ENCODE peak calls at places on chromosome 18, in four cellular contexts. V is heart right ventricle, D is PC-9, Y is T-helper 9 cell. W is an unnamed sample.

GRCh38 chr18:44651453-44651852 is 29.2 kb upstream of the SETBP1 start:
- DNase-seq in Y (no peak), V (no peak), D (peak), W (no peak)

GRCh38 chr18:24544141-24544498 is 83.7 kb downstream of the HRH4 start:
- DNase-seq in Y (no peak), V (no peak), D (no peak), W (no peak)

GRCh38 chr18:79615586-79615985 is 64.0 kb upstream of the CTDP1 start:
- DNase-seq in D (no peak), Y (no peak), V (no peak), W (no peak)

GRCh38 chr18:12744103-12744502 is 41.3 kb downstream of the PSMG2 start:
- DNase-seq in V (no peak), D (no peak), Y (no peak), W (no peak)

GRCh38 chr18:9404565-9405060 is 70.0 kb downstream of the TWSG1 start:
- DNase-seq in V (no peak), D (no peak), Y (no peak), W (no peak)

GRCh38 chr18:78105611-78106010 is 856.0 kb downstream of the GALR1 start:
- DNase-seq in Y (no peak), V (no peak), D (no peak), W (no peak)

GRCh38 chr18:77061946-77062517 is 70.6 kb downstream of the MBP start:
- DNase-seq in Y (no peak), V (no peak), D (no peak), W (no peak)

GRCh38 chr18:7467708-7468466 is 99.2 kb upstream of the PTPRM start:
- DNase-seq in Y (no peak), D (peak), V (no peak), W (no peak)

GRCh38 chr18:48171490-48172188 is 237.5 kb downstream of the ZBTB7C start:
- DNase-seq in D (no peak), V (no peak), Y (no peak), W (no peak)

GRCh38 chr18:24659837-24660720 is 199.6 kb downstream of the HRH4 start:
- DNase-seq in Y (peak), D (no peak), V (peak), W (no peak)

GRCh38 chr18:33577688-33578370 is at the start of gene ASXL3:
- DNase-seq in Y (no peak), D (no peak), V (peak), W (no peak)

GRCh38 chr18:37253424-37254255 is 312.0 kb downstream of the CELF4 start:
- DNase-seq in V (peak), Y (no peak), D (peak), W (no peak)

GRCh38 chr18:56235773-56236115 is 402.6 kb downstream of the TXNL1 start:
- DNase-seq in V (no peak), D (no peak), Y (no peak), W (no peak)

GRCh38 chr18:25992566-25992965 is 97.8 kb downstream of the SS18 start:
- DNase-seq in V (no peak), D (no peak), Y (no peak), W (no peak)

GRCh38 chr18:64119916-64120315 is 29.0 kb downstream of the LINC00305 start:
- DNase-seq in Y (no peak), D (no peak), V (no peak), W (no peak)

GRCh38 chr18:31101148-31102019 is 837 bp downstream of the DSC2 start:
- DNase-seq in Y (no peak), V (peak), D (peak), W (no peak)

GRCh38 chr18:6866552-6866951 is 137.0 kb downstream of the ARHGAP28 start:
- DNase-seq in Y (no peak), V (no peak), D (no peak), W (no peak)

GRCh38 chr18:45267622-45268021 is 347.7 kb upstream of the SLC14A2 start:
- DNase-seq in Y (no peak), V (no peak), D (no peak), W (no peak)

GRCh38 chr18:22705328-22705727 is 227.8 kb upstream of the RBBP8 start:
- DNase-seq in V (no peak), D (no peak), Y (no peak), W (no peak)

GRCh38 chr18:75916641-75916982 is 489.1 kb upstream of the SMIM21 start:
- DNase-seq in V (no peak), D (no peak), Y (no peak), W (no peak)

GRCh38 chr18:22391571-22392359 is 25.9 kb downstream of the CTAGE1 start:
- DNase-seq in Y (no peak), V (no peak), D (peak), W (peak)

GRCh38 chr18:39519741-39520140 is 1954.1 kb upstream of the CELF4 start:
- DNase-seq in V (no peak), D (peak), Y (no peak), W (no peak)

GRCh38 chr18:490024-490366 is 10.5 kb downstream of the COLEC12 start:
- DNase-seq in Y (no peak), D (no peak), V (no peak), W (no peak)

GRCh38 chr18:68428666-68429065 is 286.2 kb downstream of the TMX3 start:
- DNase-seq in D (no peak), Y (no peak), V (no peak), W (no peak)

GRCh38 chr18:59929621-59930295 is 30.0 kb downstream of the PMAIP1 start:
- DNase-seq in V (no peak), D (no peak), Y (no peak), W (no peak)

GRCh38 chr18:62128157-62128556 is 58.7 kb downstream of the PIGN start:
- DNase-seq in Y (no peak), D (no peak), V (no peak), W (no peak)

GRCh38 chr18:59837586-59837985 is 62.2 kb upstream of the PMAIP1 start:
- DNase-seq in D (peak), V (no peak), Y (peak), W (no peak)

GRCh38 chr18:48641981-48642380 is 103.2 kb downstream of the CTIF start:
- DNase-seq in D (no peak), Y (no peak), V (no peak), W (no peak)

GRCh38 chr18:21489119-21489750 is 111.3 kb downstream of the ESCO1 start:
- DNase-seq in V (no peak), Y (no peak), D (peak), W (no peak)

GRCh38 chr18:29078272-29078671 is 901.3 kb upstream of the CDH2 start:
- DNase-seq in D (no peak), Y (no peak), V (no peak), W (no peak)

GRCh38 chr18:10321987-10322386 is 132.4 kb upstream of the APCDD1 start:
- DNase-seq in D (no peak), V (no peak), Y (no peak), W (no peak)

GRCh38 chr18:28855524-28855923 is 678.6 kb upstream of the CDH2 start:
- DNase-seq in D (no peak), Y (no peak), V (no peak), W (no peak)